ENCODE peak calls at places on chromosome 9, in five cellular contexts. U is fibroblast of lung, M is fibroblast of pulmonary artery, Y is mammary epithelial cell, B is GM06990. Z is an unnamed sample.

GRCh38 chr9:108676344-108676743 is 179.4 kb downstream of the ACTL7B start:
- DNase-seq in U (no peak), M (no peak), B (no peak), Y (no peak), Z (no peak)

GRCh38 chr9:112091805-112092204 is 83.3 kb downstream of the SUSD1 start:
- DNase-seq in M (peak), B (no peak), U (peak), Y (no peak), Z (peak)

GRCh38 chr9:119284118-119284517 is 85.1 kb downstream of the BRINP1 start:
- DNase-seq in B (no peak), M (no peak), U (peak), Y (no peak), Z (peak)

GRCh38 chr9:84481819-84482218 is 141.3 kb upstream of the SLC28A3 start:
- DNase-seq in B (no peak), M (no peak), Y (no peak), U (no peak), Z (no peak)

GRCh38 chr9:2260401-2261306 is 245.5 kb downstream of the SMARCA2 start:
- DNase-seq in U (peak), M (peak), Y (peak), B (no peak), Z (peak)

GRCh38 chr9:128628471-128629048 is 28.1 kb downstream of the DYNC2I2 start:
- DNase-seq in Y (no peak), M (no peak), U (no peak), B (no peak), Z (no peak)

GRCh38 chr9:129276486-129277260 is 98.6 kb upstream of the IER5L start:
- DNase-seq in B (no peak), M (no peak), Y (no peak), U (no peak), Z (no peak)

GRCh38 chr9:97714435-97714834 is 17.3 kb upstream of the XPA start:
- DNase-seq in B (no peak), M (peak), U (peak), Y (peak), Z (peak)

GRCh38 chr9:109561137-109561536 is 63.0 kb upstream of the PTPN3 start:
- DNase-seq in U (no peak), Y (no peak), M (no peak), B (no peak), Z (no peak)

GRCh38 chr9:137255448-137256114 is 454 bp downstream of the NELFB start:
- DNase-seq in M (peak), B (no peak), Y (peak), U (peak), Z (peak)

GRCh38 chr9:136712690-136713554 is 550 bp downstream of the DIPK1B start:
- DNase-seq in B (no peak), Y (no peak), U (no peak), M (no peak), Z (no peak)

GRCh38 chr9:78112004-78112403 is 80.4 kb upstream of the GNAQ start:
- DNase-seq in B (no peak), Y (no peak), M (no peak), U (no peak), Z (no peak)

GRCh38 chr9:136942112-136942880 is 2.2 kb downstream of the FBXW5 start:
- DNase-seq in M (no peak), B (no peak), U (no peak), Y (no peak), Z (no peak)

GRCh38 chr9:95171001-95171400 is 146.5 kb downstream of the FANCC start:
- DNase-seq in M (peak), U (peak), Y (no peak), B (peak), Z (peak)

GRCh38 chr9:105694848-105695581 is 674 bp downstream of the TMEM38B start:
- DNase-seq in M (peak), B (peak), U (peak), Y (peak), Z (peak)

GRCh38 chr9:83458530-83458929 is 79.7 kb downstream of the FRMD3 start:
- DNase-seq in M (no peak), Y (no peak), B (no peak), U (no peak), Z (no peak)

GRCh38 chr9:37746448-37747270 is 6.9 kb upstream of the TRMT10B start:
- DNase-seq in Y (no peak), B (no peak), U (peak), M (no peak), Z (peak)

GRCh38 chr9:131485728-131486381 is 16.9 kb upstream of the POMT1 start:
- DNase-seq in B (no peak), M (no peak), Y (peak), U (no peak), Z (no peak)

GRCh38 chr9:137435980-137436760 is 5.0 kb downstream of the ENTPD8 start:
- DNase-seq in M (peak), B (no peak), Y (peak), U (peak), Z (peak)

GRCh38 chr9:80650964-80651555 is 1038.3 kb downstream of the TLE1 start:
- DNase-seq in Y (no peak), U (peak), B (no peak), M (peak), Z (peak)

GRCh38 chr9:131732061-131732526 is 7.8 kb downstream of the RAPGEF1 start:
- DNase-seq in M (no peak), U (peak), B (no peak), Y (peak), Z (peak)

GRCh38 chr9:79233542-79233941 is 338.2 kb upstream of the TLE4 start:
- DNase-seq in U (no peak), B (no peak), M (peak), Y (peak), Z (peak)

GRCh38 chr9:88481933-88482332 is 53.0 kb upstream of the NXNL2 start:
- DNase-seq in U (no peak), B (no peak), M (no peak), Y (no peak), Z (no peak)

GRCh38 chr9:69155341-69156030 is 18.6 kb upstream of the TJP2 start:
- DNase-seq in U (no peak), M (no peak), Y (peak), B (no peak), Z (no peak)

GRCh38 chr9:79325501-79325900 is 246.3 kb upstream of the TLE4 start:
- DNase-seq in Y (no peak), U (peak), B (no peak), M (no peak), Z (no peak)

GRCh38 chr9:115770521-115770920 is 383.1 kb upstream of the PAPPA start:
- DNase-seq in Y (no peak), B (no peak), U (peak), M (no peak), Z (no peak)

GRCh38 chr9:95092321-95093072 is 225.0 kb downstream of the FANCC start:
- DNase-seq in M (peak), B (no peak), Y (peak), U (peak), Z (peak)

GRCh38 chr9:137136926-137137607 is 1.9 kb upstream of the GRIN1 start:
- DNase-seq in B (no peak), Y (no peak), U (no peak), M (no peak), Z (no peak)

GRCh38 chr9:131423171-131423581 is 29.3 kb downstream of the PRRC2B start:
- DNase-seq in B (no peak), M (peak), U (peak), Y (peak), Z (peak)

GRCh38 chr9:91734371-91734981 is 215.6 kb downstream of the ROR2 start:
- DNase-seq in B (no peak), U (peak), M (peak), Y (peak), Z (peak)

GRCh38 chr9:125746774-125747052 is 460 bp upstream of the PBX3 start:
- DNase-seq in U (no peak), M (no peak), B (no peak), Y (no peak), Z (no peak)
- H3K4me3 ChIP-seq in U (peak), M (peak), B (peak), Y (peak), Z (no peak)

GRCh38 chr9:4118666-4119065 is 181.2 kb downstream of the GLIS3 start:
- DNase-seq in B (no peak), U (no peak), M (peak), Y (no peak), Z (no peak)

GRCh38 chr9:4119778-4120554 is 179.9 kb downstream of the GLIS3 start:
- DNase-seq in B (no peak), M (no peak), Y (peak), U (no peak), Z (no peak)

GRCh38 chr9:4116091-4116581 is 183.7 kb downstream of the GLIS3 start:
- DNase-seq in M (peak), U (peak), B (no peak), Y (no peak), Z (peak)

GRCh38 chr9:4116708-4117460 is 183.0 kb downstream of the GLIS3 start:
- DNase-seq in Y (no peak), U (no peak), M (no peak), B (no peak), Z (peak)

GRCh38 chr9:4117835-4118610 is 181.8 kb downstream of the GLIS3 start:
- DNase-seq in M (no peak), B (peak), Y (no peak), U (no peak), Z (no peak)
- TF ChIP-seq CTCF in M (peak), B (peak), Y (no peak), U (peak), Z (peak)

DNA sequence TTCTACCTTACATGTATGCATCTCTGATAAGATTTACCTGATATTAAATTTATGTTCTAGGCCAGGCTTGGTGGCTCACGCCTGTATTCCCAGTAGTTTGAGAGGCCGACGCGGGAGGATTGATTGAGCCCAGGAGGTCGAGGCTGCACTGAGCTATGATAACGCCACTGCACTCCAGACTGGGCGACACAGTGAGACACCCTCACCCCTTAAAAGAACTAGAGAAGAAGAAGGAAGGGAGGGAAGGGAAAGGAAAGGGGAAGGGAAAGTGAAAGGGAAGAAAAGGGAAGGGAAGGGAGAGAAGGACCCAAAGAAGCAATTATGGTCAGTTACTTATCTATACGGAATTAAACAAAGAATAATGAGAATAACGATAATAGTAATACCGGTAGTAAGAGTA is 1.2 kb upstream of the RFK start:
- DNase-seq in U (no peak), B (no peak), Y (no peak), M (no peak), Z (no peak)
- H3K4me3 ChIP-seq in U (peak), B (peak), Y (no peak), M (peak), Z (peak)

DNA sequence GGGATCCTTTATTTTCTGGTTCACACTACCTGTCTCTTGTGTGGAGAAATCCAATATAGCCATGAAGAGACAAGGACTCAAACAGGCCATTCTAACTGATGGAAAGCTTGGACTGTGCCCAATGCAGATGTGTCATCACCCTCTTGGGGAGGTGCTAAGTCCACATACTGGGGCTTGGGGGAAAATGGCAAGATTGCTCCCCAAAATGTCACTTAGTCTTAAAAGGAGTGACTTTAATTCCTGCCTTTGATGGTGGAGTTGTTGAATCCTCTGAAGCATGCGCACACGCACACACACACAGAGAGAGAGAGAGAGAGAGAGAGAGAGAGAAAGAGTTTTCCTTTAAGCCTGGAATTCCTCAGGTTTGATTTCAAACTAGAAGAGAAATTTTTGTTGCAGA is 161.9 kb upstream of the GAS1 start:
- DNase-seq in U (peak), M (peak), Y (peak), B (no peak), Z (peak)
- TF ChIP-seq CTCF in U (no peak), M (no peak), Y (no peak), B (no peak), Z (no peak)

DNA sequence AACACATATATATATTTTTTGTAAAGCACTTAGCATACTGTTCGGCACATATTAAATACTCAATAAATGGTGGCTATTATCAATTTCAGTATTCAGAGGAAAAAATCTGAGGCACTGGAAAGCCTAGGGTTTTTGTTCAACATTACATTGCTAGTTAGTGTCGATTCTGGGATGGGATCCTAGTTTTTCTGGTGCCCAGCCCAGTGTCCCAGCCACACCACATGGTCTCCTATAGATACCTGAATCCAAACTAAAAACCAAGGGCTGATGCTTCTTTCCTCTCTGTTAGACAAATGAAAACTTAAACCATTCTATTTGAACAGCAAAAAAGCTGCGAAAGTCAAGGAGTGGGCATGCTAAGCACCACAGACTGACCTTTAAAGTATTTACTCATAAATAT is 810.7 kb upstream of the DMAC1 start:
- DNase-seq in B (no peak), U (no peak), Y (no peak), M (no peak), Z (no peak)
- H3K4me3 ChIP-seq in B (no peak), U (no peak), Y (no peak), M (no peak), Z (no peak)

GRCh38 chr9:14056235-14056930 is 257.6 kb downstream of the NFIB start:
- DNase-seq in M (peak), B (no peak), Y (no peak), U (peak), Z (no peak)
- TF ChIP-seq CTCF in M (no peak), B (no peak), Y (no peak), U (no peak), Z (no peak)

GRCh38 chr9:103991001-103991400 is 103.1 kb upstream of the SMC2 start:
- DNase-seq in M (no peak), B (no peak), Y (no peak), U (no peak), Z (no peak)
- H3K4me3 ChIP-seq in M (no peak), B (no peak), Y (no peak), U (no peak), Z (no peak)

DNA sequence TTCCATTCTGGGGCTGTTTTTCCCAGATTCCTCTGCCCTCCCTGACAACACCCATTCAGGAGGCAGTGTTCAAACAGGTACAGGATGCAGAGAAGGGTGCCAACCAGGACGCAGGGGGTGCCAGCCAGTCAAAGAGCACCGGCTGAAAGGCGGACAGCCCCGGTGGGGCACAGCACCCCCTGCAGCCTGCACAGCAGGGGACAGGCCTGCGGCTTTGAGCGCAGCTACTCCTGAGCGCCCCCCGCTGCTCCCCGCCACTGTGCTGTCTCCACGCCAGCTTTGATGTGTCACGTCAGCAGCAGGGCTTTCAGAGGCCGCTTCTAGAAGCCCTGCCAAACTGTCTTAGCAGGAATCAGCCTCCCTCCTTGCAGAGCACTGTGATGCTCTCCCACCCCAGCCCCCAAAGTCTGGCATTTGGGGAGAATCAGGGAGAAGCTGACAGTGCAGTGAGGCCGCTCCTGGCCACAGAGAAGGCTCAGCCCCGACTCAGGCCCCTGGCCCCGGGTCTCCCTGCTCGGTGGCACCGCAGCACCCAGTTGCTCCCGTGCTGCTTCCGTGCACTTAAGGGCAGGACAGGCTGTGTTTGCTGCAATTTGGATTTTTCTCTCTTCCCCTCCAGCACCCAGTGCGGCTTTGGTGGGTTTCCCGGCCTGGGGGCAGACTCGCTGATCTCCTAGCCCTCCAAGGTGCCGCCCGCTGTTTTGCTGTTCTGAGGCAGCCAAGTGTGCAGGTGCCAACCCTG is 20.3 kb downstream of the AK8 start:
- DNase-seq in U (peak), M (peak), B (no peak), Y (no peak), Z (peak)
- TF ChIP-seq CTCF in U (no peak), M (peak), B (no peak), Y (no peak), Z (peak)

GRCh38 chr9:89482056-89482784 is 15.7 kb downstream of the SEMA4D start:
- DNase-seq in M (no peak), Y (no peak), B (no peak), U (no peak), Z (no peak)

GRCh38 chr9:89483592-89484474 is 14.1 kb downstream of the SEMA4D start:
- DNase-seq in U (no peak), Y (no peak), B (peak), M (no peak), Z (no peak)

GRCh38 chr9:89482950-89483349 is 15.0 kb downstream of the SEMA4D start:
- DNase-seq in M (no peak), U (no peak), Y (no peak), B (no peak), Z (no peak)

GRCh38 chr9:89486681-89487080 is 11.2 kb downstream of the SEMA4D start:
- DNase-seq in U (no peak), Y (no peak), M (no peak), B (no peak), Z (no peak)

GRCh38 chr9:89484475-89485404 is 13.2 kb downstream of the SEMA4D start:
- DNase-seq in U (no peak), B (peak), Y (no peak), M (no peak), Z (peak)
- H3K4me3 ChIP-seq in U (no peak), B (peak), Y (no peak), M (no peak), Z (no peak)

GRCh38 chr9:4211022-4211421 is 88.8 kb downstream of the GLIS3 start:
- DNase-seq in Y (no peak), U (no peak), M (no peak), B (no peak), Z (no peak)
- TF ChIP-seq CTCF in Y (no peak), U (no peak), M (no peak), B (no peak), Z (no peak)

Z was measured in fibroblast of mammary gland.